ENCODE peak calls at places on chromosome 4, in nine cellular contexts. I is Peyer's patch, L is breast epithelium, D is lower lobe of right lung, O is mucosa of descending colon, G is PC-3, C is ovary, R is transverse colon, S is BE2C. W is an unnamed sample.

GRCh38 chr4:82434949-82435348 is 4.6 kb downstream of the ENOPH1 start:
- DNase-seq in I (no peak), L (no peak), D (no peak), O (no peak), G (no peak), C (no peak), R (no peak), S (no peak), W (no peak)

GRCh38 chr4:84648863-84649647 is 66.1 kb downstream of the CDS1 start:
- DNase-seq in I (no peak), L (no peak), D (no peak), O (peak; percentile 83), G (peak; percentile 46), C (peak; percentile 43), R (peak; percentile 38), S (no peak), W (no peak)

GRCh38 chr4:52037730-52038108 is 380 bp downstream of the SGCB start:
- DNase-seq in I (no peak), L (no peak), D (no peak), O (no peak), G (peak; percentile 26), C (peak; percentile 56), R (peak; percentile 21), S (no peak), W (no peak)

GRCh38 chr4:48369771-48370170 is 28.4 kb downstream of the SLAIN2 start:
- DNase-seq in I (no peak), L (no peak), D (no peak), O (no peak), G (no peak), C (no peak), R (no peak), S (no peak), W (no peak)

GRCh38 chr4:169024762-169025161 is 14.7 kb upstream of the CBR4 start:
- DNase-seq in I (no peak), L (no peak), D (no peak), O (peak; percentile 55), G (peak; percentile 68), C (no peak), R (no peak), S (peak; percentile 35), W (no peak)

GRCh38 chr4:86972997-86973396 is 38.2 kb downstream of the AFF1 start:
- DNase-seq in I (no peak), L (peak; percentile 52), D (peak; percentile 67), O (peak; percentile 75), G (peak; percentile 62), C (no peak), R (peak; percentile 63), S (no peak), W (no peak)

GRCh38 chr4:40702800-40703151 is 47.0 kb upstream of the NSUN7 start:
- DNase-seq in I (no peak), L (no peak), D (no peak), O (no peak), G (peak; percentile 9), C (no peak), R (no peak), S (no peak), W (no peak)

GRCh38 chr4:1234811-1235292 is 14.1 kb downstream of the CTBP1 start:
- DNase-seq in I (no peak), L (no peak), D (no peak), O (no peak), G (no peak), C (peak; percentile 35), R (no peak), S (peak; percentile 1), W (no peak)

GRCh38 chr4:81617569-81617968 is 145.9 kb upstream of the RASGEF1B start:
- DNase-seq in I (no peak), L (no peak), D (no peak), O (no peak), G (no peak), C (no peak), R (no peak), S (no peak), W (no peak)

GRCh38 chr4:65623509-65623908 is 46.8 kb downstream of the EPHA5 start:
- DNase-seq in I (no peak), L (no peak), D (no peak), O (no peak), G (peak; percentile 83), C (no peak), R (no peak), S (no peak), W (peak; percentile 14)

GRCh38 chr4:119048446-119048845 is 87.2 kb upstream of the MYOZ2 start:
- DNase-seq in I (no peak), L (no peak), D (no peak), O (no peak), G (peak; percentile 70), C (no peak), R (no peak), S (no peak), W (no peak)

GRCh38 chr4:122783301-122784215 is 43.1 kb upstream of the FGF2 start:
- DNase-seq in I (no peak), L (peak; percentile 89), D (peak; percentile 55), O (no peak), G (peak; percentile 95), C (peak; percentile 44), R (peak; percentile 21), S (no peak), W (peak; percentile 85)

GRCh38 chr4:164139291-164139690 is 614.6 kb upstream of the SMIM31 start:
- DNase-seq in I (no peak), L (no peak), D (no peak), O (no peak), G (no peak), C (no peak), R (no peak), S (no peak), W (no peak)
- H3K36me3 ChIP-seq in I (no peaks in the 10 kb centered on the region), L (no peaks in the 10 kb centered on the region), D (no peaks in the 10 kb centered on the region), O (no peaks in the 10 kb centered on the region), G (no peaks in the 10 kb centered on the region), C (no peaks in the 10 kb centered on the region), R (no peaks in the 10 kb centered on the region), S (no peaks in the 10 kb centered on the region), W (no peaks in the 10 kb centered on the region)

GRCh38 chr4:29704059-29704458 is 1016.1 kb upstream of the PCDH7 start:
- DNase-seq in I (no peak), L (no peak), D (no peak), O (no peak), G (no peak), C (no peak), R (no peak), S (no peak), W (no peak)
- H3K4me3 ChIP-seq in I (no peak overlapping the region), L (no peak overlapping the region), D (no peak overlapping the region), O (no peak overlapping the region), G (no peak overlapping the region), C (no peak overlapping the region), R (no peak overlapping the region), S (no peak overlapping the region), W (no peak overlapping the region)

GRCh38 chr4:73303711-73304110 is 45.1 kb upstream of the ANKRD17 start:
- DNase-seq in I (no peak), L (no peak), D (no peak), O (no peak), G (no peak), C (no peak), R (no peak), S (no peak), W (no peak)

GRCh38 chr4:73309211-73309610 is 50.6 kb upstream of the ANKRD17 start:
- DNase-seq in I (no peak), L (no peak), D (no peak), O (no peak), G (peak; percentile 59), C (no peak), R (no peak), S (no peak), W (no peak)

GRCh38 chr4:73312967-73313366 is 54.4 kb upstream of the ANKRD17 start:
- DNase-seq in I (no peak), L (no peak), D (no peak), O (no peak), G (no peak), C (no peak), R (no peak), S (no peak), W (no peak)

GRCh38 chr4:73311428-73311827 is 52.8 kb upstream of the ANKRD17 start:
- DNase-seq in I (no peak), L (no peak), D (no peak), O (no peak), G (peak; percentile 84), C (no peak), R (no peak), S (no peak), W (no peak)

GRCh38 chr4:73308286-73308685 is 49.7 kb upstream of the ANKRD17 start:
- DNase-seq in I (no peak), L (no peak), D (no peak), O (no peak), G (peak; percentile 53), C (no peak), R (no peak), S (no peak), W (no peak)
- TF ChIP-seq CTCF in I (no peak), L (no peak), D (no peak), O (no peak), G (peak; percentile 60), C (no peak), R (no peak), S (peak; percentile 38), W (peak; percentile 44)

GRCh38 chr4:113969935-113970334 is 9.5 kb downstream of the ARSJ start:
- DNase-seq in I (no peak), L (no peak), D (no peak), O (no peak), G (peak; percentile 46), C (no peak), R (no peak), S (no peak), W (no peak)
- H3K36me3 ChIP-seq in I (no peaks in the 10 kb centered on the region), L (no peaks in the 10 kb centered on the region), D (no peaks in the 10 kb centered on the region), O (no peaks in the 10 kb centered on the region), G (peaks cover 11% of the 10 kb centered on the region), C (no peaks in the 10 kb centered on the region), R (no peaks in the 10 kb centered on the region), S (no peaks in the 10 kb centered on the region), W (peaks cover 4% of the 10 kb centered on the region)

GRCh38 chr4:142703694-142704309 is 142.3 kb downstream of the INPP4B start:
- DNase-seq in I (peak; percentile 22), L (no peak), D (no peak), O (peak; percentile 6), G (no peak), C (no peak), R (no peak), S (no peak), W (no peak)
- H3K4me3 ChIP-seq in I (no peak overlapping the region), L (no peak overlapping the region), D (no peak overlapping the region), O (no peak overlapping the region), G (no peak overlapping the region), C (no peak overlapping the region), R (no peak overlapping the region), S (no peak overlapping the region), W (no peak overlapping the region)

DNA sequence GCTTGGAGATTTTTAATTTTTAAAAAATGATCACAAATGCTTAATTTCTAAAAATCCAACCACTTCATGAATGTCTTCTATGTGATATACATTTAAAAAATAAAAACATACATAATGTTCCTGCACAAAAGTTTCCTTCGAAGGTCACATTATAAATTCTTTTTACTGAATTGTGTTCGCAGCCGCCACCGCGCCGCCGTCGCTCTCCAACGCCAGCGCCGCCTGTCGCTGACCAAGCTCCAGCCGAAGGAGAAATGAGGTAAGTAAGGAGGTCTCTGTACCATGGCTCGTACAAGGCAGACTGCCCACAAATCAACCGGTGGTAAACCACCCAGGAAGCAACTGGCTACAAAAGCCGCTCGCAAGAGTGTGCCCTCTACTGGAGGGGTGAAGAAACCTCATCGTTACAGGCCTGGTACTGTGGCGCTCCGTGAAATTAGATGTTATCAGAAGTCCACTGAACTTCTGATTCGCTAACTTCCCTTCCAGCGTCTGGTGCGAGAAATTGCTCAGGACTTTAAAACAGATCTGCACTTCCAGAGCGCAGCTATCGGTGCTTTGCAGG is 48.8 kb upstream of the NEUROG2 start:
- DNase-seq in I (no peak), L (no peak), D (no peak), O (no peak), G (no peak), C (no peak), R (no peak), S (no peak), W (no peak)
- TF ChIP-seq CTCF in I (no peak), L (no peak), D (no peak), O (no peak), G (peak; percentile 23), C (no peak), R (no peak), S (no peak), W (no peak)

GRCh38 chr4:13470379-13470778 is 13.8 kb downstream of the RAB28 start:
- DNase-seq in I (no peak), L (no peak), D (no peak), O (no peak), G (no peak), C (no peak), R (no peak), S (no peak), W (no peak)
- H3K36me3 ChIP-seq in I (no peaks in the 10 kb centered on the region), L (no peaks in the 10 kb centered on the region), D (no peaks in the 10 kb centered on the region), O (no peaks in the 10 kb centered on the region), G (no peaks in the 10 kb centered on the region), C (no peaks in the 10 kb centered on the region), R (no peaks in the 10 kb centered on the region), S (peaks cover 3% of the 10 kb centered on the region), W (no peaks in the 10 kb centered on the region)

W was measured in BJ.